ENCODE peak calls at places on chromosomes 13 and 19, in six cellular contexts. U is stomach, O is upper lobe of left lung, K is sigmoid colon, R is HCT116, A is SK-N-SH. P is an unnamed sample.

GRCh38 chr13:39892731-39893293 is 237.3 kb downstream of the COG6 start:
- DNase-seq in U (no peak), A (peak; percentile 35), K (no peak), O (no peak), R (no peak), P (no peak)

GRCh38 chr13:112219753-112220152 is 152.8 kb downstream of the SOX1 start:
- DNase-seq in U (no peak), K (no peak), R (no peak), A (no peak), O (no peak), P (no peak)

GRCh38 chr19:44809856-44810554 is 1.1 kb downstream of the BCAM start:
- DNase-seq in O (no peak), U (no peak), A (no peak), K (no peak), R (no peak), P (no peak)

GRCh38 chr19:17794731-17795494 is at the start of gene B3GNT3:
- DNase-seq in U (peak; percentile 97), A (no peak), K (no peak), R (peak; percentile 83), O (peak; percentile 47), P (no peak)

GRCh38 chr13:97307882-97308624 is 85.9 kb downstream of the MBNL2 start:
- DNase-seq in R (peak; percentile 69), U (no peak), A (peak; percentile 45), K (no peak), O (no peak), P (no peak)

GRCh38 chr13:39938591-39938990 is 283.1 kb downstream of the COG6 start:
- DNase-seq in K (no peak), O (no peak), U (no peak), R (no peak), A (no peak), P (no peak)

GRCh38 chr13:79830945-79831344 is 350.0 kb downstream of the NDFIP2 start:
- DNase-seq in A (no peak), O (no peak), K (no peak), U (no peak), R (no peak), P (no peak)

GRCh38 chr13:24627864-24628418 is 52.3 kb upstream of the ATP12A start:
- DNase-seq in U (no peak), R (no peak), K (no peak), O (no peak), A (no peak), P (no peak)

GRCh38 chr13:95455782-95456181 is 96.7 kb upstream of the CLDN10 start:
- DNase-seq in K (no peak), R (no peak), O (no peak), U (no peak), A (no peak), P (no peak)

GRCh38 chr19:31969955-31970545 is 375.4 kb upstream of the ZNF507 start:
- DNase-seq in A (no peak), O (no peak), K (peak; percentile 71), R (no peak), U (no peak), P (no peak)

GRCh38 chr13:100269837-100270236 is 180.9 kb downstream of the PCCA start:
- DNase-seq in O (peak; percentile 72), K (peak; percentile 71), U (peak; percentile 87), A (no peak), R (no peak), P (no peak)

GRCh38 chr13:106493569-106493968 is 41.9 kb downstream of the EFNB2 start:
- DNase-seq in R (no peak), U (no peak), K (no peak), O (peak; percentile 54), A (no peak), P (no peak)

GRCh38 chr13:39888865-39889810 is 233.7 kb downstream of the COG6 start:
- DNase-seq in A (no peak), U (no peak), O (no peak), R (no peak), K (no peak), P (no peak)

GRCh38 chr13:26254583-26255102 is 714 bp downstream of the CDK8 start:
- DNase-seq in K (peak; percentile 76), O (peak; percentile 70), U (peak; percentile 73), A (peak; percentile 68), R (no peak), P (no peak)

GRCh38 chr13:28628250-28628649 is 30.7 kb upstream of the POMP start:
- DNase-seq in R (no peak), A (no peak), O (no peak), K (no peak), U (no peak), P (no peak)

GRCh38 chr13:91946498-91947070 is 548.2 kb downstream of the GPC5 start:
- DNase-seq in A (peak; percentile 63), U (no peak), R (no peak), K (no peak), O (no peak), P (no peak)

GRCh38 chr19:1038995-1039645 is 787 bp upstream of the ABCA7 start:
- DNase-seq in K (no peak), A (no peak), U (no peak), R (no peak), O (no peak), P (no peak)

GRCh38 chr19:1039646-1040475 is at the start of gene ABCA7:
- DNase-seq in K (peak; percentile 99), A (peak; percentile 98), O (peak; percentile 99), U (peak; percentile 100), R (peak; percentile 96), P (no peak)

GRCh38 chr19:1041272-1041834 is 1.4 kb downstream of the ABCA7 start:
- DNase-seq in R (no peak), A (no peak), O (no peak), K (no peak), U (no peak), P (no peak)

GRCh38 chr19:1041835-1042685 is 2.2 kb downstream of the ABCA7 start:
- DNase-seq in A (no peak), K (no peak), O (no peak), U (peak; percentile 67), R (peak; percentile 90), P (no peak)

DNA sequence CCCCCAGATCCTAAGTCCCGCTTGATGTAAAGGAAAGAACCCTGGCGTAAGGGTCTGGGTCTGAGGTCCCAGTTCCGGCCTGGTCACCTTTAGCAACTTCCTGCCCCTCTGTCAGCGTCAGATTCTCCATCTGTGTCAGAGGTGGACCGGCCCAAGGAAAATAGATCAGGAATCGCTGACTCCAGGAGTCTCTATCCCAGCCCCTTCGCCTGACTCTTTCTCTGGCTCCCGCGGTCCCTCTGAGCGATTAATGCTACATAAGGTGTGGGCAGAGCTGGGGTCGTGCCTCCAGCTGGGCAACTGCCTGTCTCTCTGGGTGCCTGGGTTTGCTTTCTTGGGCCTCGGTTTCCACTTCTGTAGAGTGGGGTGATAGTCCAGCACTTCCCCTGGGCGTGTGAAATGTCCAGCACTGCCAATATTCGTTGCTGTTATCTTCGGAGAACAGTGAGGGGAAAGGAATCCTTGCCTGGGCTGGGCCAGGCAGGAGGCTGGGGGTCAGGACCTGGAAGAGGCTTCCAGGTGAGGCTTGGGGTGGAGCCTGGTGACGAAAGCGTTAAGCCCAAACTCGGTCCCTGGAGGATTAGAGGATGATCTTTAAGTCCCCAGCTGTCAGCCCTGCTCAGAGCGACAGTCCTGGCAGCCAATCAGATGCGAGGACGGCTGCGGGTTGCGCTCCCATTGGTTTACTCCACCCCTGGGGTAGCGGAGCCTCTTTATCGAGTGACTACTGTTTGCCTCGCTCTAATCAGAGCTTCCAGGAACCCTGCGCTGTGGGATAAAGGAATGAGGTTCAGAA is 767 bp downstream of the ABCA7 start:
- DNase-seq in O (peak; percentile 93), U (peak; percentile 94), R (peak; percentile 96), K (peak; percentile 93), A (peak; percentile 97), P (no peak)
- TF ChIP-seq POLR2AphosphoS5 in O (no peak), U (no peak), R (no peak), K (no peak), A (no peak), P (peak; percentile 23)

DNA sequence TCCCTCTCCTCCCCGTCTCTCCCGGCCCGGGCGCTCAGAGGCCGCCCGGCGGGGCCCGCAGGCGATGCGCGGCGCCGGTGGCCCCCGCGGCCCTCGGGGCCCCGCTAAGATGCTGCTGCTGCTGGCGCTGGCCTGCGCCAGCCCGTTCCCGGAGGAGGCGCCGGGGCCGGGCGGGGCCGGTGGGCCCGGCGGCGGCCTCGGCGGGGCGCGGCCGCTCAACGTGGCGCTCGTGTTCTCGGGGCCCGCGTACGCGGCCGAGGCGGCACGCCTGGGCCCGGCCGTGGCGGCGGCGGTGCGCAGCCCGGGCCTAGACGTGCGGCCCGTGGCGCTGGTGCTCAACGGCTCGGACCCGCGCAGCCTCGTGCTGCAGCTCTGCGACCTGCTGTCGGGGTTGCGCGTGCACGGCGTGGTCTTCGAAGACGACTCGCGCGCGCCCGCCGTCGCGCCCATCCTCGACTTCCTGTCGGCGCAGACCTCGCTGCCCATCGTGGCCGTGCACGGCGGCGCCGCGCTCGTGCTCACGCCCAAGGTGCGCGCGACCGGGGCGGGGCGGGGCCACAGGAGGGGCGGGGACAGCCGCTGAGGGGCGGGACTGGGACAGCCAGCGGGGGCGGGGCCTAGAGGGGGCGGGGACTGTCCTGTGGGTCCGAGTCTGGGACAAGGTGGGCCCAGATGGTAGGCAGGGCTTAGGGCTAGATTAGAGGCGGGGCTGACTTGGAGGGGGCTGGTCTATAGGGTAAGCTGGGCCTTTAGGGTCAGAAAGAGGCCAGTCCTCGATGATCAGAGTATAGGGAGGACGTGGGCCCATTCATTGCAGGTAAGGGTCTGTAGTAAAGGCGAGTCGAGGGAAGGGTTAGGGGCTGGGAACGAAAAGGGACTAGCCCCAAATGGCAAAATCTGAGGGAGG is 5.1 kb downstream of the GRIN2D start:
- DNase-seq in O (peak; percentile 74), R (peak; percentile 91), K (peak; percentile 76), U (peak; percentile 78), A (peak; percentile 96), P (no peak)
- TF ChIP-seq POLR2AphosphoS5 in O (no peak), R (peak; percentile 85), K (no peak), U (no peak), A (peak; percentile 37), P (no peak)

DNA sequence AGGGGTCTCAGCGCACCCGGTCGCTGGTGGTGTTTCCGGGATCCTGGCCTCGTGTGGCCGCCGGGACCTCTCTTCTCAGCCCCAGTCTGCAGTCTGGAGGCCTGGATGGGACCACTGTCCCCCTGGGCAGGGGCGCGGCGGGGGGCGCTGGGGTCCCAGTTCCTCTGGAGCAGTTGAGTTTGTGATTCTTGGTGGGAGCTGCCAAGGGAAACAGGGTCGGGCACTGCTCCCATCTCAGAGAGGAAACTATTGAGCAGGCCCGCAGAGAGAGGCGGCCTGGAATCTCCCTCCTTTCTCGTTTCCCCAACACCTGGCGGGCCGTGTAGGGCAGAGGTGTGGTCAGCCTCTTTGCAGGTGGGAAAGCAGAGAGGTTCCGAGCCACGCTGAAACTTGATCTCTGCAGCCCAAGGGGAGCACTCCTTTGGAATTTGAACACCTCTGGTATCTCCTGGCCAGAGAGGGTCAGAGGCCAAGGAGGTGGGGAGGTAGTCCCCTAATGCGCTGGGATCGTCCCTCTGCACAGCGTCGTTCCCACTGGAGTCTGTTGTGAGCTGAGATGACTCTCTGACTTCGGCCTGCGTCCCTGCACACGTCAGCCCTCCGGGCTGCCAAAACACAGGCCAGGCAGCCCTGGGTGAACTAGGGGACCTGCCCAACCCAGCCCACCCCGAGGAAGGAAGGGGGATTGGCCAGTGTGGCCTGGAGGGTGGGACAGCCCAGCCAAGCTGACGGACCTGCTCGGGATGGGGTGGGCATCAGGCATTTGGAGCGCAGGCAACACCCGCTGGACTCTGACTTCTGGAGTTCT is 769 bp downstream of the PLEKHF1 start:
- DNase-seq in U (peak; percentile 41), R (no peak), O (no peak), A (peak; percentile 70), K (peak; percentile 88), P (peak; percentile 92)
- TF ChIP-seq POLR2AphosphoS5 in U (peak; percentile 69), R (no peak), O (peak; percentile 65), A (no peak), K (peak; percentile 59), P (peak; percentile 4)

DNA sequence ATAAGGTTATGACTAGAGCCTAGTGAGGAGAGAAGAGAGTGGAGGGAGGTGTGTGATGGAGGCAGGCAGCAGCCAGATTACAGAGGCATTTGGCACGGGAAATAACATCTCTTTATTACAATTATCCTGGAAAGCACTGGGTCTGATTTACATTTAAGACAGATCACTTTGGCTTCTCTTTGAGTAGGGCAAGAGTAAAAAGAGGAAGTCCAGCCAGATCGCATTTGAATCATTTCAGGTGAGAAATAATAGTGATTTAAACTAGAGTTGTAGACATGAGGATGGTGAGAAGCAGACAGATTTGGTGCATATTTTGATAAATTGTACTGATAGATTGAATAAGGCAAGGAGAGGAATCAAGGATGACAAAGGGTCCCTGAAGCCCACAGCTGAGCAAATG is 9.6 kb upstream of the SACS start:
- DNase-seq in K (no peak), R (no peak), U (no peak), A (no peak), O (no peak), P (no peak)
- TF ChIP-seq POLR2AphosphoS5 in K (no peak), R (no peak), U (no peak), A (no peak), O (no peak), P (no peak)